ENCODE peak calls at places on chromosomes 2 and 18, in six cellular contexts. J, M, Y, N, I and X are unnamed samples.

GRCh38 chr2:28639836-28640235 is 111.8 kb upstream of the PPP1CB start:
- DNase-seq in N (peak), M (no peak), Y (no peak), J (no peak), I (no peak), X (no peak)

GRCh38 chr2:216362730-216363129 is 9.6 kb downstream of the MARCHF4 start:
- DNase-seq in J (peak), Y (no peak), M (no peak), I (peak), N (no peak), X (no peak)

GRCh38 chr2:169734172-169734847 is 678 bp downstream of the KLHL23 start:
- DNase-seq in Y (peak), J (peak), N (peak), M (no peak), I (no peak), X (no peak)

GRCh38 chr2:224638338-224638823 is 53.2 kb upstream of the CUL3 start:
- DNase-seq in M (no peak), J (no peak), Y (peak), I (no peak), N (no peak), X (no peak)

GRCh38 chr2:232537079-232537478 is 2.4 kb upstream of the CHRNG start:
- DNase-seq in I (no peak), M (no peak), N (no peak), Y (no peak), J (no peak), X (no peak)

GRCh38 chr2:108906403-108907077 is 82.5 kb downstream of the EDAR start:
- DNase-seq in Y (no peak), N (no peak), J (no peak), M (no peak), I (no peak), X (no peak)

GRCh38 chr2:241929551-241930490 is 60.3 kb downstream of the RTP5 start:
- DNase-seq in Y (no peak), J (no peak), I (no peak), N (no peak), M (no peak), X (no peak)

GRCh38 chr18:47984991-47985390 is 54.5 kb upstream of the SMAD2 start:
- DNase-seq in Y (no peak), I (no peak), J (no peak), N (no peak), M (no peak), X (no peak)

GRCh38 chr2:225438263-225438662 is 38.8 kb downstream of the NYAP2 start:
- DNase-seq in M (no peak), J (no peak), I (no peak), Y (no peak), N (no peak), X (no peak)

GRCh38 chr2:29209551-29209950 is 94.3 kb downstream of the CLIP4 start:
- DNase-seq in J (no peak), I (no peak), M (no peak), Y (no peak), N (no peak), X (no peak)

GRCh38 chr2:167681234-167681633 is 566.2 kb downstream of the STK39 start:
- DNase-seq in N (no peak), M (no peak), J (no peak), Y (no peak), I (no peak), X (no peak)

GRCh38 chr2:89833780-89834117 is 1142.3 kb downstream of the RPIA start:
- DNase-seq in Y (no peak), M (no peak), I (no peak), J (no peak), N (no peak), X (no peak)

GRCh38 chr2:109459485-109459884 is 154.3 kb downstream of the SEPTIN10 start:
- DNase-seq in Y (no peak), N (no peak), M (no peak), J (no peak), I (peak), X (no peak)

GRCh38 chr2:60336442-60337141 is 216.9 kb downstream of the BCL11A start:
- DNase-seq in J (no peak), I (no peak), Y (no peak), M (no peak), N (no peak), X (no peak)

GRCh38 chr2:140496714-140497113 is 1634.1 kb downstream of the LRP1B start:
- DNase-seq in N (no peak), I (no peak), Y (no peak), M (no peak), J (no peak), X (no peak)

GRCh38 chr18:9535430-9535972 is 60.2 kb downstream of the RALBP1 start:
- DNase-seq in Y (no peak), J (no peak), M (no peak), I (peak), N (no peak), X (no peak)

GRCh38 chr2:113078350-113078839 is 10.6 kb downstream of the IL1F10 start:
- DNase-seq in N (peak), M (no peak), J (no peak), Y (no peak), I (peak), X (no peak)

GRCh38 chr2:120489023-120489422 is 143.1 kb downstream of the INHBB start:
- DNase-seq in M (no peak), J (no peak), N (no peak), I (no peak), Y (no peak), X (no peak)

GRCh38 chr2:165687376-165687775 is 106.7 kb downstream of the GALNT3 start:
- DNase-seq in I (no peak), J (no peak), N (no peak), M (no peak), Y (no peak), X (no peak)

GRCh38 chr2:187177253-187177652 is 270.8 kb downstream of the CALCRL start:
- DNase-seq in M (no peak), J (no peak), N (no peak), Y (no peak), I (no peak), X (no peak)

GRCh38 chr2:121976912-121977311 is 221.5 kb downstream of the TSN start:
- DNase-seq in N (no peak), I (no peak), J (no peak), M (no peak), Y (no peak), X (no peak)

GRCh38 chr2:23021311-23022120 is 363.5 kb upstream of the KLHL29 start:
- DNase-seq in M (no peak), Y (no peak), I (no peak), N (no peak), J (no peak), X (no peak)

GRCh38 chr2:199985625-199986207 is 30.3 kb downstream of the MAIP1 start:
- DNase-seq in N (peak), Y (peak), I (peak), J (peak), M (peak), X (no peak)

GRCh38 chr2:69026026-69026425 is 13.0 kb downstream of the ANTXR1 start:
- DNase-seq in M (no peak), J (no peak), N (peak), Y (peak), I (peak), X (no peak)

GRCh38 chr2:73908689-73909652 is 16.2 kb downstream of the ACTG2 start:
- DNase-seq in I (no peak), N (no peak), Y (no peak), M (no peak), J (no peak), X (no peak)

GRCh38 chr2:177929662-177930522 is 142.7 kb downstream of the PDE11A start:
- DNase-seq in I (no peak), M (no peak), J (no peak), Y (no peak), N (no peak), X (no peak)

GRCh38 chr2:124983595-124983994 is 958.5 kb downstream of the CNTNAP5 start:
- DNase-seq in I (no peak), J (no peak), Y (no peak), N (no peak), M (no peak), X (no peak)